ENCODE peak calls at places on chromosomes 11 and 22, in ten cellular contexts. P, D, W, R, V, K, N, H, G and S are unnamed samples.

GRCh38 chr11:94912806-94913205 is 60.5 kb downstream of the CWC15 start:
- DNase-seq in P (no peak), D (no peak), W (no peak), R (no peak), V (no peak), K (no peak), N (no peak), H (no peak), G (no peak), S (no peak)

GRCh38 chr22:49767355-49768062 is 60.2 kb downstream of the BRD1 start:
- DNase-seq in P (peak; percentile 63), D (peak; percentile 15), W (peak; percentile 43), R (peak; percentile 29), V (no peak), K (no peak), N (peak; percentile 7), H (peak; percentile 53), G (peak; percentile 55), S (no peak)

GRCh38 chr11:10114593-10115404 is 179.2 kb downstream of the SBF2 start:
- DNase-seq in P (no peak), D (no peak), W (no peak), R (no peak), V (no peak), K (no peak), N (no peak), H (peak; percentile 27), G (no peak), S (no peak)

GRCh38 chr11:18168372-18168771 is 4.3 kb upstream of the MRGPRX4 start:
- DNase-seq in P (no peak), D (no peak), W (no peak), R (no peak), V (no peak), K (no peak), N (no peak), H (no peak), G (no peak), S (no peak)

GRCh38 chr22:48765595-48765994 is 1062.1 kb downstream of the BRD1 start:
- DNase-seq in P (no peak), D (no peak), W (peak; percentile 12), R (no peak), V (no peak), K (no peak), N (no peak), H (no peak), G (no peak), S (no peak)

GRCh38 chr11:24844406-24844805 is 347.6 kb downstream of the LUZP2 start:
- DNase-seq in P (no peak), D (no peak), W (no peak), R (no peak), V (no peak), K (no peak), N (no peak), H (no peak), G (no peak), S (no peak)

GRCh38 chr22:40685406-40685805 is 6.1 kb downstream of the MCHR1 start:
- DNase-seq in P (no peak), D (no peak), W (no peak), R (no peak), V (no peak), K (no peak), N (no peak), H (no peak), G (no peak), S (no peak)

GRCh38 chr11:33064033-33064825 is 24.9 kb downstream of the TCP11L1 start:
- DNase-seq in P (peak; percentile 36), D (no peak), W (no peak), R (no peak), V (no peak), K (no peak), N (no peak), H (no peak), G (no peak), S (no peak)

GRCh38 chr11:134657631-134658030 is 245.6 kb upstream of the B3GAT1 start:
- DNase-seq in P (no peak), D (no peak), W (no peak), R (no peak), V (no peak), K (no peak), N (no peak), H (no peak), G (no peak), S (no peak)

GRCh38 chr11:48164836-48165235 is 51.8 kb upstream of the OR4B1 start:
- DNase-seq in P (no peak), D (no peak), W (no peak), R (no peak), V (no peak), K (no peak), N (no peak), H (no peak), G (no peak), S (no peak)

GRCh38 chr11:12141283-12141682 is 30.9 kb downstream of the MICAL2 start:
- DNase-seq in P (no peak), D (no peak), W (no peak), R (peak; percentile 23), V (no peak), K (no peak), N (no peak), H (no peak), G (no peak), S (no peak)

GRCh38 chr11:14764899-14765527 is 121.4 kb downstream of the PDE3B start:
- DNase-seq in P (no peak), D (no peak), W (no peak), R (no peak), V (no peak), K (no peak), N (no peak), H (peak; percentile 53), G (no peak), S (no peak)

GRCh38 chr22:29702025-29702930 is 17.5 kb upstream of the CABP7 start:
- DNase-seq in P (no peak), D (no peak), W (no peak), R (peak; percentile 57), V (no peak), K (no peak), N (no peak), H (no peak), G (peak; percentile 29), S (no peak)
- TF ChIP-seq CTCF in P (no peak), D (no peak), W (no peak), R (no peak), V (no peak), K (no peak), N (no peak), H (no peak), G (no peak), S (no peak)

DNA sequence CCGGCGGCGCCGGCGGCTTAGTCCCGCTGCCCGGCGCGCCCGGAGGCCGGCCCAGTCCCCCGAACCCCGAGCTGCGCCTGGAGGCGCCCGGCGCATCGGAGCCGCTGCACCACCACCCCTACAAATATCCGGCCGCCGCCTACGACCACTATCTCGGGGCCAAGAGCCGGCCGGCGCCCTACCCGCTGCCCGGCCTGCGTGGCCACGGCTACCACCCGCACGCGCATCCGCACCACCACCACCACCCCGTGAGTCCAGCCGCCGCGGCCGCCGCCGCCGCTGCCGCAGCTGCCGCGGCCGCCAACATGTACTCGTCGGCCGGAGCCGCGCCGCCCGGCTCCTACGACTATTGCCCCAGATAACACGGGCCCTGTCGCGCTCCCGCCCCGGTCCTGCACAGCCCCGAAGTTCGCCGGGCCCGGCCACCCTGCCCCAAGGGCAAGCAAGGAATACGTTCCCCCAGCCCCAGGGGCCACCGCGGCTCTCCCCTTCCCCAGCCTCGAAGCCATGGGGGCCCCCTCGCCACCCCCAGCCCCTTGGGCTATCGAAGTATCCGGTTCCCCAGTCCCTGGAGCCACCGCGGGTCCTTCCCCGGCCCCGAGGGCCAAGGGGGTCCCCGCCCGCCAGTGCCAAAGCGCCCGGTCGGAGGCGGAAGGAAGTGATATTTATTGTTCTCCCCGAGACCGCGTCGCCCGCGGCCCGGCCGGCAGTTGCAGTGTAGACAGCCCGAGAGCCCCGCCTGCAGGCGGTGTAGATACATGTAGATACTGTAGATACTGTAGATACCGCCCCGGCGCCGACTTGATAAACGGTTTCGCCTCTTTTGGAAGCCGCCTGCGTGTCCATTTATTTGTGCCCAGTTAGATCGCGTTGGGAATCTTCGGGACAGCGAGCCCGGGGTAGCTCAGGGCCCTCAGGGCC is 6.2 kb downstream of the TBX1 start:
- DNase-seq in P (no peak), D (no peak), W (no peak), R (peak; percentile 68), V (no peak), K (no peak), N (peak; percentile 48), H (no peak), G (no peak), S (no peak)
- TF ChIP-seq CTCF in P (no peak), D (no peak), W (no peak), R (no peak), V (peak; percentile 32), K (peak; percentile 24), N (peak; percentile 29), H (peak; percentile 20), G (no peak), S (no peak)

DNA sequence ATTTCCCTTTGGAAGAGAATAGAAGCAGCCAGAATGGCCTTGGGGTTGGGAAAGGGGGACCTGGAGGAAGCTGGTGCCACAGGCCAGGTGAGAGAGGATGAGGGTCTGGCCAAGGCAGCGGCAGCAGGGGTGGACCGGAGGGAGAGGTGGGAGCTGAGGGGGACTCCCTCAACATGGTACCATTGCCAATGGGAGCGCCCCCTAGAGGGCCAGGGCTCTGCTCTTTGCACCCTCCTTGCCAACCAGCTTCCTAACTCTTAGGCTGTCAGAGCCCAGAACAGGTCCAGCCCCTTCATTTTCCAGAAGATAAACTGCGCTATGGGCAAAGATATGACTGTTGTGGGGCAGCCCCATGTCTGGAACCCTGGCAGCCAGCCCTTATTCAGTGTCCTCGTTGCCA is 185.0 kb downstream of the GRIK4 start:
- DNase-seq in P (no peak), D (no peak), W (no peak), R (no peak), V (no peak), K (no peak), N (no peak), H (no peak), G (no peak), S (no peak)
- TF ChIP-seq CTCF in P (peak; percentile 3), D (no peak), W (no peak), R (no peak), V (peak; percentile 6), K (no peak), N (no peak), H (peak; percentile 31), G (no peak), S (no peak)

GRCh38 chr11:45899086-45899447 is 8.0 kb downstream of the FREY1 start:
- DNase-seq in P (no peak), D (no peak), W (no peak), R (no peak), V (no peak), K (no peak), N (no peak), H (no peak), G (no peak), S (no peak)

GRCh38 chr11:45899448-45900174 is 7.5 kb downstream of the FREY1 start:
- DNase-seq in P (peak; percentile 84), D (peak; percentile 74), W (peak; percentile 76), R (peak; percentile 78), V (peak; percentile 36), K (peak; percentile 63), N (peak; percentile 81), H (peak; percentile 93), G (peak; percentile 82), S (peak; percentile 88)

GRCh38 chr11:45896392-45897068 is 10.5 kb downstream of the FREY1 start:
- DNase-seq in P (no peak), D (no peak), W (no peak), R (no peak), V (no peak), K (no peak), N (no peak), H (no peak), G (no peak), S (no peak)

GRCh38 chr11:45895553-45896259 is 10.3 kb downstream of the MAPK8IP1 start:
- DNase-seq in P (no peak), D (no peak), W (no peak), R (no peak), V (no peak), K (no peak), N (no peak), H (no peak), G (no peak), S (no peak)

GRCh38 chr11:45897556-45897955 is 9.5 kb downstream of the FREY1 start:
- DNase-seq in P (no peak), D (no peak), W (no peak), R (no peak), V (no peak), K (no peak), N (no peak), H (no peak), G (peak; percentile 26), S (no peak)
- TF ChIP-seq CTCF in P (no peak), D (no peak), W (no peak), R (no peak), V (no peak), K (no peak), N (no peak), H (no peak), G (no peak), S (no peak)